ENCODE peak calls at places on chromosomes 5 and 9, in seven cellular contexts. One of them, this sample, is unnamed. For H3K4me1, the result is how much of the 10 kb centered on the place peaks cover.

GRCh38 chr9:109463924-109464625 is 34.0 kb downstream of the PTPN3 start:
- DNase-seq in transverse colon: no peak
- DNase-seq in heart left ventricle: no peak
- DNase-seq in ovary: no peak
- DNase-seq in thyroid gland: no peak
- DNase-seq in esophagus squamous epithelium: no peak
- DNase-seq in HCT116: no peak
- DNase-seq in this sample: no peak

GRCh38 chr5:154646841-154647759 is 108.1 kb upstream of the LARP1 start:
- DNase-seq in esophagus squamous epithelium: no peak
- DNase-seq in HCT116: no peak
- DNase-seq in heart left ventricle: peak
- DNase-seq in ovary: peak
- DNase-seq in thyroid gland: peak
- DNase-seq in transverse colon: peak
- DNase-seq in this sample: peak

GRCh38 chr5:115831163-115831768 is 10.1 kb downstream of the ATG12 start:
- DNase-seq in thyroid gland: no peak
- DNase-seq in esophagus squamous epithelium: no peak
- DNase-seq in heart left ventricle: no peak
- DNase-seq in ovary: no peak
- DNase-seq in transverse colon: peak
- DNase-seq in HCT116: no peak
- DNase-seq in this sample: no peak

GRCh38 chr5:95621839-95622629 is 2.1 kb downstream of the GPR150 start:
- DNase-seq in thyroid gland: no peak
- DNase-seq in esophagus squamous epithelium: no peak
- DNase-seq in HCT116: no peak
- DNase-seq in heart left ventricle: no peak
- DNase-seq in ovary: no peak
- DNase-seq in transverse colon: peak
- DNase-seq in this sample: no peak

GRCh38 chr5:95358320-95358719 is 32.8 kb upstream of the FAM81B start:
- DNase-seq in transverse colon: no peak
- DNase-seq in esophagus squamous epithelium: no peak
- DNase-seq in HCT116: no peak
- DNase-seq in heart left ventricle: no peak
- DNase-seq in ovary: no peak
- DNase-seq in thyroid gland: no peak
- DNase-seq in this sample: no peak

GRCh38 chr5:177366528-177367322 is 9.0 kb downstream of the RGS14 start:
- DNase-seq in ovary: peak
- DNase-seq in heart left ventricle: peak
- DNase-seq in thyroid gland: peak
- DNase-seq in transverse colon: peak
- DNase-seq in HCT116: no peak
- DNase-seq in esophagus squamous epithelium: no peak
- DNase-seq in this sample: peak

GRCh38 chr9:121194730-121195129 is 6.9 kb downstream of the RAB14 start:
- DNase-seq in ovary: no peak
- DNase-seq in transverse colon: no peak
- DNase-seq in esophagus squamous epithelium: no peak
- DNase-seq in HCT116: no peak
- DNase-seq in heart left ventricle: no peak
- DNase-seq in thyroid gland: no peak
- DNase-seq in this sample: no peak

GRCh38 chr5:39376293-39376714 is 12.0 kb upstream of the C9 start:
- DNase-seq in HCT116: peak
- DNase-seq in heart left ventricle: no peak
- DNase-seq in thyroid gland: peak
- DNase-seq in ovary: no peak
- DNase-seq in esophagus squamous epithelium: no peak
- DNase-seq in transverse colon: peak
- DNase-seq in this sample: no peak

GRCh38 chr5:80837679-80838078 is 122.5 kb upstream of the RASGRF2 start:
- DNase-seq in esophagus squamous epithelium: no peak
- DNase-seq in HCT116: no peak
- DNase-seq in heart left ventricle: no peak
- DNase-seq in ovary: no peak
- DNase-seq in thyroid gland: no peak
- DNase-seq in transverse colon: no peak
- DNase-seq in this sample: no peak

GRCh38 chr9:111891910-111892499 is 4.6 kb upstream of the UGCG start:
- DNase-seq in thyroid gland: peak
- DNase-seq in transverse colon: peak
- DNase-seq in HCT116: peak
- DNase-seq in esophagus squamous epithelium: no peak
- DNase-seq in ovary: no peak
- DNase-seq in heart left ventricle: no peak
- DNase-seq in this sample: no peak

GRCh38 chr5:78265163-78265562 is 29.3 kb downstream of the AP3B1 start:
- DNase-seq in ovary: no peak
- DNase-seq in heart left ventricle: no peak
- DNase-seq in transverse colon: no peak
- DNase-seq in esophagus squamous epithelium: no peak
- DNase-seq in thyroid gland: no peak
- DNase-seq in HCT116: no peak
- DNase-seq in this sample: no peak

GRCh38 chr9:23581936-23582335 is 244.1 kb downstream of the ELAVL2 start:
- DNase-seq in thyroid gland: no peak
- DNase-seq in HCT116: no peak
- DNase-seq in esophagus squamous epithelium: no peak
- DNase-seq in transverse colon: no peak
- DNase-seq in heart left ventricle: no peak
- DNase-seq in ovary: no peak
- DNase-seq in this sample: no peak

GRCh38 chr9:129861447-129861827 is 26.2 kb downstream of the USP20 start:
- DNase-seq in ovary: no peak
- DNase-seq in HCT116: no peak
- DNase-seq in heart left ventricle: no peak
- DNase-seq in esophagus squamous epithelium: no peak
- DNase-seq in transverse colon: no peak
- DNase-seq in thyroid gland: no peak
- DNase-seq in this sample: no peak

GRCh38 chr5:169828385-169828784 is 151.9 kb downstream of the INSYN2B start:
- DNase-seq in transverse colon: no peak
- DNase-seq in ovary: no peak
- DNase-seq in esophagus squamous epithelium: no peak
- DNase-seq in heart left ventricle: no peak
- DNase-seq in HCT116: no peak
- DNase-seq in thyroid gland: no peak
- DNase-seq in this sample: no peak

GRCh38 chr9:35729700-35730485 is 2.1 kb downstream of the TLN1 start:
- DNase-seq in transverse colon: peak
- DNase-seq in thyroid gland: peak
- DNase-seq in HCT116: peak
- DNase-seq in ovary: peak
- DNase-seq in esophagus squamous epithelium: no peak
- DNase-seq in heart left ventricle: peak
- DNase-seq in this sample: peak

GRCh38 chr9:35729101-35729500 is 2.9 kb downstream of the TLN1 start:
- DNase-seq in heart left ventricle: peak
- DNase-seq in HCT116: no peak
- DNase-seq in transverse colon: no peak
- DNase-seq in ovary: no peak
- DNase-seq in thyroid gland: no peak
- DNase-seq in esophagus squamous epithelium: no peak
- DNase-seq in this sample: no peak

GRCh38 chr9:35727676-35728040 is 4.3 kb downstream of the TLN1 start:
- DNase-seq in esophagus squamous epithelium: no peak
- DNase-seq in heart left ventricle: peak
- DNase-seq in HCT116: no peak
- DNase-seq in transverse colon: no peak
- DNase-seq in thyroid gland: no peak
- DNase-seq in ovary: no peak
- DNase-seq in this sample: no peak

GRCh38 chr9:35726876-35727438 is 5.0 kb downstream of the TLN1 start:
- DNase-seq in thyroid gland: peak
- DNase-seq in transverse colon: peak
- DNase-seq in ovary: no peak
- DNase-seq in heart left ventricle: peak
- DNase-seq in HCT116: no peak
- DNase-seq in esophagus squamous epithelium: no peak
- DNase-seq in this sample: no peak

DNA sequence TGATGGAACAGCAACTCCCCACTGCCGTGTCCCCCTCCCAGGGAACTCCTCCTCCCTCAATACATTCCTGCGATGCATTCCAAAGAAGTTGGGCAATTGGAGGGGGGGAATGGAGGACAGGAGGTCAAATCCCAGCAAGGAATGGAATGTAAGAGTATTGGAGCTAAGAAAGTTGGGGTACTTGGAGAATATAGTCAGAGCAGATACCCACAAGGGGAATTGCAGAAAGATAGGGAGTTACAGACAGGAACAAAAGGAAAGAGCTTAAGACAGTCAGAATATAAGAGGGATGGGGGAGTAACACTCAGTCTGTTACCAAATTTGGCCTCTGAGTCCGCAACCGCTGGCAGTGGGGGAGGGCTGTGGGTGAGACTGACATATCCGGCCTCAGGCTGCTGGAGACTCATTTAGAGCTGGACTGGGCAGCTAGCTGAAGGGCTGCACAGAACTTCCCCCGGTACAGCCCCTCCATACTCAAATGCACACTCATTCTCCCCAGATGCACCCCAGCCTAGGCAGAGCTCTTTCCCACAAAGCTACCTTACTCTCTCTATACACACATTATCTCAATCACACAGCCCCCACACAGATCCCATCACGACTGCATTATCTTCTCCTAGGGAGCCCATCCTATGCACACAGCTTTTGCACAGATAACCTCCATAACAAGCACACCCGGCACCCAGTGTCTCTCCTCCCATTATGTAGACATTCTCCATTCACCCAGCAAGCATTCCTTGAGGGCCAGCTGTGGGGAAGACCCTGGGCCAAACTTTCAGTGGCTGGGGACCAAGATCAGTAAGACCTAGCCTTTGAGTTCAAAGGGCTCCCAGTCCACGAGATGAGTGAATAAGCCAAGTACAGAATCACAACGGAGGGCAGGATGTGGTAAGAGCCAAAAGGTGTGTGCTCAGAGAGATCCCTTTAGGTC is 3.7 kb downstream of the TLN1 start:
- DNase-seq in HCT116: no peak
- DNase-seq in thyroid gland: peak
- DNase-seq in heart left ventricle: peak
- DNase-seq in ovary: peak
- DNase-seq in esophagus squamous epithelium: no peak
- DNase-seq in transverse colon: peak
- DNase-seq in this sample: peak
- H3K4me3 ChIP-seq in HCT116: no peak
- H3K4me3 ChIP-seq in thyroid gland: no peak
- H3K4me3 ChIP-seq in heart left ventricle: peak
- H3K4me3 ChIP-seq in ovary: peak
- H3K4me3 ChIP-seq in esophagus squamous epithelium: peak
- H3K4me3 ChIP-seq in transverse colon: peak
- H3K4me3 ChIP-seq in this sample: peak

GRCh38 chr5:113487779-113488644 is at the start of gene MCC:
- DNase-seq in thyroid gland: peak
- DNase-seq in HCT116: peak
- DNase-seq in esophagus squamous epithelium: no peak
- DNase-seq in transverse colon: peak
- DNase-seq in ovary: peak
- DNase-seq in heart left ventricle: peak
- DNase-seq in this sample: peak
- TF ChIP-seq POLR2A in thyroid gland: no peak
- TF ChIP-seq POLR2A in HCT116: no peak
- TF ChIP-seq POLR2A in esophagus squamous epithelium: no peak
- TF ChIP-seq POLR2A in transverse colon: no peak
- TF ChIP-seq POLR2A in ovary: no peak
- TF ChIP-seq POLR2A in heart left ventricle: no peak
- TF ChIP-seq POLR2A in this sample: no peak

GRCh38 chr5:161235569-161235968 is 311.0 kb downstream of the GABRB2 start:
- DNase-seq in thyroid gland: no peak
- DNase-seq in heart left ventricle: no peak
- DNase-seq in transverse colon: no peak
- DNase-seq in HCT116: no peak
- DNase-seq in esophagus squamous epithelium: no peak
- DNase-seq in ovary: no peak
- DNase-seq in this sample: no peak

GRCh38 chr5:161230222-161230621 is 316.3 kb downstream of the GABRB2 start:
- DNase-seq in thyroid gland: no peak
- DNase-seq in esophagus squamous epithelium: no peak
- DNase-seq in ovary: no peak
- DNase-seq in HCT116: no peak
- DNase-seq in transverse colon: peak
- DNase-seq in heart left ventricle: no peak
- DNase-seq in this sample: no peak

DNA sequence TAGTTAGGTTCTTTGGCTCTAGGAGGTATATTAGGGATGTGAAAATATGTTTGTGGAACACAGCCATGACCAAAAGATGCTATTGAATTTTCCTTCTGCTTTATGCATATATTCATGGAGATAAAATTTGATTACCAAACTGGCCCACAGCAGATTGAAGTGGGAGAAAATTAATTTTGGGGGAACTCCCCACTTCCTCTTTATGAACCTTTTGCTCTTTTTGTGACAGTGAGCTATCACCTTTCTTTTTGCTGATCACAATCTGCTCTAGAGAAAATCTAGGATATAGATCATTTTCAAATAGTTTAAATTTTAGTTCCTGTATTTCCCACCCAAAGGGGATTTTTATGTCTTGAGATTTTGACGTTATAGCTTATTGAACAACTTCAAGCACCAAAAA is 313.0 kb downstream of the GABRB2 start:
- DNase-seq in esophagus squamous epithelium: no peak
- DNase-seq in heart left ventricle: no peak
- DNase-seq in HCT116: no peak
- DNase-seq in thyroid gland: no peak
- DNase-seq in transverse colon: no peak
- DNase-seq in ovary: no peak
- DNase-seq in this sample: no peak
- H3K4me1 ChIP-seq in esophagus squamous epithelium: under half
- H3K4me1 ChIP-seq in heart left ventricle: under half
- H3K4me1 ChIP-seq in HCT116: under half
- H3K4me1 ChIP-seq in thyroid gland: under half
- H3K4me1 ChIP-seq in transverse colon: under half
- H3K4me1 ChIP-seq in ovary: under half
- H3K4me1 ChIP-seq in this sample: under half

GRCh38 chr9:114386361-114386885 is 1.4 kb downstream of the AKNA start:
- DNase-seq in esophagus squamous epithelium: no peak
- DNase-seq in ovary: peak
- DNase-seq in heart left ventricle: no peak
- DNase-seq in transverse colon: no peak
- DNase-seq in thyroid gland: no peak
- DNase-seq in HCT116: no peak
- DNase-seq in this sample: no peak

GRCh38 chr9:114388764-114389375 is 1.1 kb upstream of the AKNA start:
- DNase-seq in HCT116: no peak
- DNase-seq in transverse colon: no peak
- DNase-seq in ovary: peak
- DNase-seq in thyroid gland: no peak
- DNase-seq in heart left ventricle: no peak
- DNase-seq in esophagus squamous epithelium: no peak
- DNase-seq in this sample: no peak

GRCh38 chr9:114385412-114386181 is 2.2 kb downstream of the AKNA start:
- DNase-seq in esophagus squamous epithelium: peak
- DNase-seq in ovary: peak
- DNase-seq in HCT116: peak
- DNase-seq in thyroid gland: peak
- DNase-seq in heart left ventricle: peak
- DNase-seq in transverse colon: peak
- DNase-seq in this sample: peak

GRCh38 chr9:114387678-114388431 is at the start of gene AKNA:
- DNase-seq in ovary: peak
- DNase-seq in HCT116: no peak
- DNase-seq in esophagus squamous epithelium: peak
- DNase-seq in heart left ventricle: peak
- DNase-seq in thyroid gland: peak
- DNase-seq in transverse colon: peak
- DNase-seq in this sample: peak

GRCh38 chr9:114386886-114387677 is 700 bp downstream of the AKNA start:
- DNase-seq in HCT116: no peak
- DNase-seq in thyroid gland: peak
- DNase-seq in heart left ventricle: peak
- DNase-seq in esophagus squamous epithelium: no peak
- DNase-seq in transverse colon: peak
- DNase-seq in ovary: peak
- DNase-seq in this sample: no peak
- H3K4me3 ChIP-seq in HCT116: no peak
- H3K4me3 ChIP-seq in thyroid gland: peak
- H3K4me3 ChIP-seq in heart left ventricle: peak
- H3K4me3 ChIP-seq in esophagus squamous epithelium: peak
- H3K4me3 ChIP-seq in transverse colon: peak
- H3K4me3 ChIP-seq in ovary: peak
- H3K4me3 ChIP-seq in this sample: peak

This sample was measured in gastrocnemius medialis.